ENCODE peak calls at places on chromosomes 1 and 21, in seven cellular contexts. One of them, this sample, is unnamed.
A peak's percentile ranks its signal among the peaks of the same experiment; 100 is the strongest.

GRCh38 chr21:20661221-20661620 is 337.0 kb upstream of the NCAM2 start:
- DNase-seq in fibroblast of lung: no peak
- DNase-seq in Calu3: no peak
- DNase-seq in nephron progenitor cell: no peak
- DNase-seq in ovary: no peak
- DNase-seq in adrenal gland: no peak
- DNase-seq in mammary epithelial cell: no peak
- DNase-seq in this sample: no peak

GRCh38 chr1:115595279-115596079 is 46.3 kb upstream of the VANGL1 start:
- DNase-seq in fibroblast of lung: peak; percentile 94
- DNase-seq in Calu3: peak; percentile 80
- DNase-seq in nephron progenitor cell: peak; percentile 91
- DNase-seq in ovary: peak; percentile 78
- DNase-seq in adrenal gland: peak; percentile 87
- DNase-seq in mammary epithelial cell: peak; percentile 84
- DNase-seq in this sample: peak; percentile 97

GRCh38 chr1:236741757-236742156 is 53.3 kb upstream of the MTR start:
- DNase-seq in fibroblast of lung: no peak
- DNase-seq in Calu3: no peak
- DNase-seq in nephron progenitor cell: no peak
- DNase-seq in ovary: no peak
- DNase-seq in adrenal gland: no peak
- DNase-seq in mammary epithelial cell: no peak
- DNase-seq in this sample: no peak

GRCh38 chr1:204341380-204341779 is 18.3 kb downstream of the PLEKHA6 start:
- DNase-seq in fibroblast of lung: peak; percentile 80
- DNase-seq in Calu3: no peak
- DNase-seq in nephron progenitor cell: no peak
- DNase-seq in ovary: no peak
- DNase-seq in adrenal gland: no peak
- DNase-seq in mammary epithelial cell: no peak
- DNase-seq in this sample: no peak

GRCh38 chr1:101346419-101346818 is 109.6 kb downstream of the S1PR1 start:
- DNase-seq in fibroblast of lung: no peak
- DNase-seq in Calu3: no peak
- DNase-seq in nephron progenitor cell: no peak
- DNase-seq in ovary: no peak
- DNase-seq in adrenal gland: no peak
- DNase-seq in mammary epithelial cell: no peak
- DNase-seq in this sample: no peak

GRCh38 chr1:116951175-116951935 is 41.6 kb downstream of the PTGFRN start:
- DNase-seq in fibroblast of lung: peak; percentile 94
- DNase-seq in Calu3: no peak
- DNase-seq in nephron progenitor cell: no peak
- DNase-seq in ovary: no peak
- DNase-seq in adrenal gland: peak; percentile 68
- DNase-seq in mammary epithelial cell: no peak
- DNase-seq in this sample: no peak

GRCh38 chr1:10519016-10519417 is 44.3 kb downstream of the PEX14 start:
- DNase-seq in fibroblast of lung: no peak
- DNase-seq in Calu3: no peak
- DNase-seq in nephron progenitor cell: no peak
- DNase-seq in ovary: no peak
- DNase-seq in adrenal gland: no peak
- DNase-seq in mammary epithelial cell: no peak
- DNase-seq in this sample: no peak

GRCh38 chr1:19424651-19425570 is 60.4 kb downstream of the CAPZB start:
- DNase-seq in fibroblast of lung: no peak
- DNase-seq in Calu3: no peak
- DNase-seq in nephron progenitor cell: no peak
- DNase-seq in ovary: no peak
- DNase-seq in adrenal gland: no peak
- DNase-seq in mammary epithelial cell: no peak
- DNase-seq in this sample: no peak

GRCh38 chr1:27605796-27606707 is 2.1 kb upstream of the AHDC1 start:
- DNase-seq in fibroblast of lung: peak; percentile 46
- DNase-seq in Calu3: peak; percentile 53
- DNase-seq in nephron progenitor cell: peak; percentile 75
- DNase-seq in ovary: no peak
- DNase-seq in adrenal gland: no peak
- DNase-seq in mammary epithelial cell: peak; percentile 32
- DNase-seq in this sample: no peak

GRCh38 chr1:70899735-70900134 is 147.9 kb downstream of the PTGER3 start:
- DNase-seq in fibroblast of lung: no peak
- DNase-seq in Calu3: no peak
- DNase-seq in nephron progenitor cell: no peak
- DNase-seq in ovary: no peak
- DNase-seq in adrenal gland: no peak
- DNase-seq in mammary epithelial cell: no peak
- DNase-seq in this sample: no peak

GRCh38 chr1:2255420-2256369 is 27.6 kb downstream of the SKI start:
- DNase-seq in fibroblast of lung: peak; percentile 73
- DNase-seq in Calu3: no peak
- DNase-seq in nephron progenitor cell: no peak
- DNase-seq in ovary: no peak
- DNase-seq in adrenal gland: peak; percentile 44
- DNase-seq in mammary epithelial cell: peak; percentile 67
- DNase-seq in this sample: no peak

GRCh38 chr21:45421846-45422775 is 17.1 kb downstream of the COL18A1 start:
- DNase-seq in fibroblast of lung: no peak
- DNase-seq in Calu3: no peak
- DNase-seq in nephron progenitor cell: peak; percentile 2
- DNase-seq in ovary: no peak
- DNase-seq in adrenal gland: no peak
- DNase-seq in mammary epithelial cell: no peak
- DNase-seq in this sample: no peak

GRCh38 chr1:161266096-161266679 is 7.6 kb downstream of the PCP4L1 start:
- DNase-seq in fibroblast of lung: peak; percentile 19
- DNase-seq in Calu3: no peak
- DNase-seq in nephron progenitor cell: no peak
- DNase-seq in ovary: peak; percentile 31
- DNase-seq in adrenal gland: no peak
- DNase-seq in mammary epithelial cell: no peak
- DNase-seq in this sample: no peak

GRCh38 chr1:225651872-225652725 is 824 bp downstream of the ENAH start:
- DNase-seq in fibroblast of lung: peak; percentile 55
- DNase-seq in Calu3: peak; percentile 44
- DNase-seq in nephron progenitor cell: peak; percentile 71
- DNase-seq in ovary: no peak
- DNase-seq in adrenal gland: peak; percentile 23
- DNase-seq in mammary epithelial cell: no peak
- DNase-seq in this sample: peak; percentile 84

GRCh38 chr1:181113061-181113695 is 24.7 kb downstream of the IER5 start:
- DNase-seq in fibroblast of lung: peak; percentile 70
- DNase-seq in Calu3: peak; percentile 61
- DNase-seq in nephron progenitor cell: no peak
- DNase-seq in ovary: no peak
- DNase-seq in adrenal gland: no peak
- DNase-seq in mammary epithelial cell: peak; percentile 81
- DNase-seq in this sample: no peak

GRCh38 chr1:218557731-218558130 is 212.6 kb downstream of the TGFB2 start:
- DNase-seq in fibroblast of lung: peak; percentile 53
- DNase-seq in Calu3: peak; percentile 86
- DNase-seq in nephron progenitor cell: no peak
- DNase-seq in ovary: peak; percentile 12
- DNase-seq in adrenal gland: no peak
- DNase-seq in mammary epithelial cell: peak; percentile 61
- DNase-seq in this sample: no peak

GRCh38 chr1:119101563-119101962 is 38.9 kb downstream of the WARS2 start:
- DNase-seq in fibroblast of lung: peak; percentile 87
- DNase-seq in Calu3: no peak
- DNase-seq in nephron progenitor cell: no peak
- DNase-seq in ovary: no peak
- DNase-seq in adrenal gland: no peak
- DNase-seq in mammary epithelial cell: peak; percentile 72
- DNase-seq in this sample: no peak

GRCh38 chr1:36738245-36738644 is 255.5 kb upstream of the CSF3R start:
- DNase-seq in fibroblast of lung: no peak
- DNase-seq in Calu3: no peak
- DNase-seq in nephron progenitor cell: no peak
- DNase-seq in ovary: no peak
- DNase-seq in adrenal gland: no peak
- DNase-seq in mammary epithelial cell: no peak
- DNase-seq in this sample: no peak

GRCh38 chr1:207309775-207310273 is 11.7 kb upstream of the CD55 start:
- DNase-seq in fibroblast of lung: peak; percentile 90
- DNase-seq in Calu3: peak; percentile 76
- DNase-seq in nephron progenitor cell: no peak
- DNase-seq in ovary: peak; percentile 24
- DNase-seq in adrenal gland: peak; percentile 81
- DNase-seq in mammary epithelial cell: peak; percentile 75
- DNase-seq in this sample: no peak

GRCh38 chr21:44962481-44962966 is 22.7 kb downstream of the SLX9 start:
- DNase-seq in fibroblast of lung: peak; percentile 100
- DNase-seq in Calu3: no peak
- DNase-seq in nephron progenitor cell: no peak
- DNase-seq in ovary: no peak
- DNase-seq in adrenal gland: no peak
- DNase-seq in mammary epithelial cell: peak; percentile 94
- DNase-seq in this sample: no peak

GRCh38 chr21:24781146-24781545 is 826.1 kb downstream of the MRPL39 start:
- DNase-seq in fibroblast of lung: no peak
- DNase-seq in Calu3: no peak
- DNase-seq in nephron progenitor cell: no peak
- DNase-seq in ovary: no peak
- DNase-seq in adrenal gland: no peak
- DNase-seq in mammary epithelial cell: no peak
- DNase-seq in this sample: no peak

GRCh38 chr1:115314765-115315164 is 23.3 kb downstream of the NGF start:
- DNase-seq in fibroblast of lung: peak; percentile 98
- DNase-seq in Calu3: no peak
- DNase-seq in nephron progenitor cell: no peak
- DNase-seq in ovary: peak; percentile 25
- DNase-seq in adrenal gland: no peak
- DNase-seq in mammary epithelial cell: peak; percentile 69
- DNase-seq in this sample: no peak

GRCh38 chr1:236522937-236523703 is 662 bp upstream of the LGALS8 start:
- DNase-seq in fibroblast of lung: no peak
- DNase-seq in Calu3: peak; percentile 38
- DNase-seq in nephron progenitor cell: no peak
- DNase-seq in ovary: peak; percentile 47
- DNase-seq in adrenal gland: no peak
- DNase-seq in mammary epithelial cell: peak; percentile 35
- DNase-seq in this sample: no peak

GRCh38 chr1:55605155-55605554 is 390.0 kb upstream of the USP24 start:
- DNase-seq in fibroblast of lung: no peak
- DNase-seq in Calu3: no peak
- DNase-seq in nephron progenitor cell: no peak
- DNase-seq in ovary: no peak
- DNase-seq in adrenal gland: no peak
- DNase-seq in mammary epithelial cell: no peak
- DNase-seq in this sample: no peak

GRCh38 chr1:55612988-55613387 is 397.8 kb upstream of the USP24 start:
- DNase-seq in fibroblast of lung: peak; percentile 79
- DNase-seq in Calu3: no peak
- DNase-seq in nephron progenitor cell: no peak
- DNase-seq in ovary: no peak
- DNase-seq in adrenal gland: no peak
- DNase-seq in mammary epithelial cell: no peak
- DNase-seq in this sample: no peak

GRCh38 chr1:55610203-55610602 is 395.0 kb upstream of the USP24 start:
- DNase-seq in fibroblast of lung: no peak
- DNase-seq in Calu3: no peak
- DNase-seq in nephron progenitor cell: no peak
- DNase-seq in ovary: no peak
- DNase-seq in adrenal gland: no peak
- DNase-seq in mammary epithelial cell: no peak
- DNase-seq in this sample: no peak

GRCh38 chr1:55609630-55610029 is 394.5 kb upstream of the USP24 start:
- DNase-seq in fibroblast of lung: no peak
- DNase-seq in Calu3: no peak
- DNase-seq in nephron progenitor cell: no peak
- DNase-seq in ovary: no peak
- DNase-seq in adrenal gland: no peak
- DNase-seq in mammary epithelial cell: no peak
- DNase-seq in this sample: no peak

DNA sequence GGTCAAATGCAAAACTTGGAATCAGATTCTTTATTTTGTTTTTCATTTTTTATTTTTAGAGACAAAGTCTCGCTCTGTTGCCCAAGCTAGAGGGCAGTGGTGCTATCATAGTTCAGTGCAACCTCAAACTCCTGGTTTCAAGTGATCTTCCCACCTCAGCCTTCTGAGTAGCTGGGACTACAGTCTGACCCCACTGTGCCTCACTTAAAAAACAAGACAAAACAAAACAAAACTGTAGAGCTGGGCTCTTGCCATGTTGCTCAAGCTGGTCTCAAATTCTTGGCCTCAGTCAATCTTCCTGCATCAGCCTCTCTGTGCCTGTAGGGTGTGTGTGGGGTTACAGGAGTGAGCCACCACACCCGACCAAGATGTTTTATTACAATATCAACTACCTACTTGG is 396.0 kb upstream of the USP24 start:
- DNase-seq in fibroblast of lung: no peak
- DNase-seq in Calu3: no peak
- DNase-seq in nephron progenitor cell: no peak
- DNase-seq in ovary: no peak
- DNase-seq in adrenal gland: no peak
- DNase-seq in mammary epithelial cell: no peak
- DNase-seq in this sample: no peak
- TF ChIP-seq CTCF in fibroblast of lung: peak; percentile 14
- TF ChIP-seq CTCF in Calu3: no peak
- TF ChIP-seq CTCF in nephron progenitor cell: no peak
- TF ChIP-seq CTCF in ovary: no peak
- TF ChIP-seq CTCF in adrenal gland: no peak
- TF ChIP-seq CTCF in mammary epithelial cell: no peak
- TF ChIP-seq CTCF in this sample: peak; percentile 22

GRCh38 chr1:93079685-93080141 is 630 bp downstream of the MTF2 start:
- DNase-seq in fibroblast of lung: peak; percentile 19
- DNase-seq in Calu3: peak; percentile 21
- DNase-seq in nephron progenitor cell: peak; percentile 46
- DNase-seq in ovary: peak; percentile 19
- DNase-seq in adrenal gland: peak; percentile 21
- DNase-seq in mammary epithelial cell: peak; percentile 11
- DNase-seq in this sample: no peak
- TF ChIP-seq CTCF in fibroblast of lung: no peak
- TF ChIP-seq CTCF in Calu3: no peak
- TF ChIP-seq CTCF in nephron progenitor cell: no peak
- TF ChIP-seq CTCF in ovary: no peak
- TF ChIP-seq CTCF in adrenal gland: no peak
- TF ChIP-seq CTCF in mammary epithelial cell: no peak
- TF ChIP-seq CTCF in this sample: no peak

DNA sequence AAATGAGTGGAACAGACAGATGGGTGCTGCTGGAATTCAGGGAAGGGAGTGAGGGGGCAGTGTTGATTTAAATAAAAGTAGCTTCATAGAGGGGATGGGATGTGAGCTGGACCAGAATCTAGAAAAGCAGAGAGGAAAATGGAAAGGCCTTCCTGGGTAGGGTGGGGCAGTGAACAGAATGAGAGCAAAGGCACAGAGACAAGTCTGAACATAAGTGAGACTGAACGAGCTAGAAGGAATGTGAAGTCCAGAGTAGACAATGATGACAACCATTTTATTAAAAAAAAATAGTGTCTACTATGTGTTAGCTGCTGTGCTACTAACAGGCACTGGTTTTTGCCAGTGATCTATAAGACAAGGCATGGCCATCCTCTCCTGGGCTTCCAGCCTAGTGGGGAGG is 36.0 kb downstream of the ELK4 start:
- DNase-seq in fibroblast of lung: no peak
- DNase-seq in Calu3: no peak
- DNase-seq in nephron progenitor cell: no peak
- DNase-seq in ovary: no peak
- DNase-seq in adrenal gland: peak; percentile 2
- DNase-seq in mammary epithelial cell: peak; percentile 70
- DNase-seq in this sample: peak; percentile 49
- TF ChIP-seq CTCF in fibroblast of lung: no peak
- TF ChIP-seq CTCF in Calu3: no peak
- TF ChIP-seq CTCF in nephron progenitor cell: no peak
- TF ChIP-seq CTCF in ovary: no peak
- TF ChIP-seq CTCF in adrenal gland: no peak
- TF ChIP-seq CTCF in mammary epithelial cell: no peak
- TF ChIP-seq CTCF in this sample: no peak

GRCh38 chr1:29706936-29707335 is 470.6 kb downstream of the PTPRU start:
- DNase-seq in fibroblast of lung: peak; percentile 69
- DNase-seq in Calu3: peak; percentile 69
- DNase-seq in nephron progenitor cell: peak; percentile 83
- DNase-seq in ovary: no peak
- DNase-seq in adrenal gland: no peak
- DNase-seq in mammary epithelial cell: peak; percentile 53
- DNase-seq in this sample: no peak
- TF ChIP-seq CTCF in fibroblast of lung: peak; percentile 37
- TF ChIP-seq CTCF in Calu3: no peak
- TF ChIP-seq CTCF in nephron progenitor cell: peak; percentile 38
- TF ChIP-seq CTCF in ovary: no peak
- TF ChIP-seq CTCF in adrenal gland: no peak
- TF ChIP-seq CTCF in mammary epithelial cell: peak; percentile 33
- TF ChIP-seq CTCF in this sample: peak; percentile 16